ENCODE peak calls at places on chromosomes 11 and 22, in eight cellular contexts. H, I, C, T, N, G, P and E are unnamed samples.

GRCh38 chr22:18146389-18146753 is 3.6 kb upstream of the USP18 start:
- DNase-seq in H (no peak), I (no peak), C (no peak), T (no peak), N (no peak), G (no peak), P (no peak), E (no peak)

GRCh38 chr11:22711880-22712279 is 45.5 kb downstream of the GAS2 start:
- DNase-seq in H (no peak), I (peak), C (no peak), T (no peak), N (no peak), G (no peak), P (peak), E (no peak)

GRCh38 chr11:11942668-11943067 is 65.8 kb downstream of the DKK3 start:
- DNase-seq in H (no peak), I (no peak), C (no peak), T (no peak), N (no peak), G (no peak), P (no peak), E (no peak)

GRCh38 chr22:34414467-34415440 is 494.5 kb upstream of the LARGE1 start:
- DNase-seq in H (peak), I (peak), C (no peak), T (peak), N (peak), G (no peak), P (no peak), E (peak)

GRCh38 chr22:17266261-17266971 is 47.2 kb upstream of the ADA2 start:
- DNase-seq in H (no peak), I (peak), C (no peak), T (no peak), N (peak), G (no peak), P (no peak), E (no peak)

GRCh38 chr11:3230636-3231549 is 1.3 kb downstream of the MRGPRE start:
- DNase-seq in H (no peak), I (no peak), C (peak), T (no peak), N (no peak), G (no peak), P (no peak), E (no peak)

GRCh38 chr11:9787981-9788521 is 124.2 kb downstream of the SWAP70 start:
- DNase-seq in H (no peak), I (no peak), C (peak), T (no peak), N (no peak), G (no peak), P (no peak), E (no peak)

GRCh38 chr11:61297741-61298140 is 2.6 kb upstream of the VWCE start:
- DNase-seq in H (no peak), I (no peak), C (peak), T (no peak), N (no peak), G (no peak), P (peak), E (no peak)

GRCh38 chr11:10487002-10487647 is 32.1 kb downstream of the AMPD3 start:
- DNase-seq in H (no peak), I (no peak), C (no peak), T (no peak), N (no peak), G (peak), P (no peak), E (no peak)

GRCh38 chr11:130801287-130802146 is 114.8 kb downstream of the SNX19 start:
- DNase-seq in H (no peak), I (no peak), C (no peak), T (no peak), N (no peak), G (no peak), P (no peak), E (peak)

GRCh38 chr11:66081505-66081904 is 11.4 kb downstream of the PACS1 start:
- DNase-seq in H (peak), I (peak), C (peak), T (no peak), N (no peak), G (peak), P (peak), E (peak)

GRCh38 chr11:85913486-85913885 is 58.3 kb downstream of the CCDC83 start:
- DNase-seq in H (no peak), I (no peak), C (no peak), T (no peak), N (no peak), G (no peak), P (no peak), E (no peak)

GRCh38 chr11:74559110-74559933 is 33.1 kb upstream of the POLD3 start:
- DNase-seq in H (no peak), I (no peak), C (no peak), T (no peak), N (no peak), G (no peak), P (peak), E (no peak)

GRCh38 chr22:32702421-32702820 is 99.1 kb upstream of the TIMP3 start:
- DNase-seq in H (no peak), I (no peak), C (no peak), T (no peak), N (no peak), G (no peak), P (no peak), E (no peak)

GRCh38 chr11:126345283-126345682 is 10.2 kb upstream of the ST3GAL4 start:
- DNase-seq in H (no peak), I (no peak), C (no peak), T (no peak), N (no peak), G (no peak), P (no peak), E (no peak)

GRCh38 chr11:12889243-12889642 is 119.9 kb upstream of the RASSF10 start:
- DNase-seq in H (no peak), I (no peak), C (peak), T (no peak), N (no peak), G (no peak), P (no peak), E (no peak)

GRCh38 chr11:35177370-35177769 is 38.4 kb downstream of the CD44 start:
- DNase-seq in H (no peak), I (no peak), C (no peak), T (no peak), N (no peak), G (no peak), P (no peak), E (no peak)

GRCh38 chr22:22403306-22403705 is 105.2 kb downstream of the ZNF280B start:
- DNase-seq in H (no peak), I (no peak), C (no peak), T (no peak), N (no peak), G (no peak), P (no peak), E (no peak)

GRCh38 chr11:22115470-22116037 is 77.3 kb upstream of the ANO5 start:
- DNase-seq in H (no peak), I (no peak), C (no peak), T (no peak), N (no peak), G (no peak), P (no peak), E (no peak)

GRCh38 chr11:134047586-134047999 is 21.3 kb upstream of the JAM3 start:
- DNase-seq in H (no peak), I (peak), C (peak), T (no peak), N (no peak), G (peak), P (no peak), E (no peak)

GRCh38 chr11:123086315-123086714 is 24.4 kb upstream of the HSPA8 start:
- DNase-seq in H (no peak), I (no peak), C (no peak), T (no peak), N (no peak), G (no peak), P (no peak), E (peak)

GRCh38 chr22:43826142-43827093 is 14.3 kb upstream of the EFCAB6 start:
- DNase-seq in H (peak), I (no peak), C (no peak), T (peak), N (no peak), G (peak), P (no peak), E (peak)

GRCh38 chr11:111911563-111912401 is at the start of gene CRYAB:
- DNase-seq in H (peak), I (peak), C (peak), T (no peak), N (peak), G (peak), P (no peak), E (no peak)

GRCh38 chr11:124681421-124681820 is 7.7 kb downstream of the SPA17 start:
- DNase-seq in H (no peak), I (no peak), C (no peak), T (no peak), N (no peak), G (no peak), P (no peak), E (no peak)

GRCh38 chr11:17867346-17867745 is 132.8 kb downstream of the KCNC1 start:
- DNase-seq in H (no peak), I (no peak), C (no peak), T (no peak), N (no peak), G (no peak), P (no peak), E (no peak)
- H3K27ac ChIP-seq in H (no peak), I (no peak), C (no peak), T (no peak), N (no peak), G (no peak), P (no peak), E (no peak)

DNA sequence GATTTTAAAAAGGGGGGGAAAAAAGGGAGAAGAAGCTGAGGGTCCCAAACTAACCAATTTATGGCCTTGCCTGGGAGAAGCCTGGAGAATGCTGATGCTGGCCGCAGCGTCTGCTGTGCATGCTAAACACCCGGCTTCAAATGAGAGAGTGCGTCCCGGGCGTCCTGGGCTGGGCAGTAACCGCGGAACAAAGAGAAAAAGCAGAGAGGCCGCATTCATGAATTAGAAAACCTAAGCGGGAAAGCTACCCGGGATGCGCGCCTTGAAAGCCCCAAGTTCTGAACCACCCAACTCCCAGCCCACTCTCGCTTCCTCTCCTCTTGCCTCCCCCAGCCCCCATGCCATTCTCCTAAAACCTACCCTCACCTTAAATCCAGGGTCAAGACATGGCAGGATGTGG is 6.5 kb downstream of the MN1 start:
- DNase-seq in H (peak), I (no peak), C (no peak), T (no peak), N (peak), G (no peak), P (no peak), E (no peak)
- H3K27ac ChIP-seq in H (peak), I (no peak), C (peak), T (no peak), N (no peak), G (no peak), P (no peak), E (no peak)

GRCh38 chr11:20159680-20160381 is 444 bp downstream of the DBX1 start:
- DNase-seq in H (no peak), I (no peak), C (no peak), T (no peak), N (peak), G (no peak), P (no peak), E (no peak)
- H3K27ac ChIP-seq in H (no peak), I (no peak), C (no peak), T (no peak), N (no peak), G (no peak), P (no peak), E (no peak)

GRCh38 chr22:28418063-28418462 is 261.6 kb downstream of the TTC28 start:
- DNase-seq in H (no peak), I (no peak), C (no peak), T (no peak), N (no peak), G (no peak), P (no peak), E (no peak)
- H3K27ac ChIP-seq in H (no peak), I (no peak), C (no peak), T (no peak), N (no peak), G (no peak), P (no peak), E (no peak)

DNA sequence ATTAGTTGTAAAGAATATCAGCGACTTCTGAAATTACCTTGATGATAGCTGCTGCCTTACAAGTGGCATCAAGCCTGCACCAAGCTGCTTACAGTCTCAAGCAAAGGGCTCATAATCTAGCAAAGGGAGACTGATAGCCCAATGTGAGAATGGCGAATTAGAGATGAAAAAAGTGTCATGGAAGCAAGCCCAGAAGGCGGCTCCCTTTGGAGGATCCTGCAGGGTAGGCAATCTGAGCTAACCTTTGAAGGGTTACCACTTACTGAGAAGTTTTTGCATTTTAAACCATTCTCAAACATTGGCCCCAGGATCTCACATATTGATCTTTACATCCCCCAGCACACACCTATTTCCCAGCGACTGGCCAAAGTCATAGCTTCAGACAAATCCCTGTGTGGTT is 18.5 kb downstream of the GAB2 start:
- DNase-seq in H (no peak), I (no peak), C (no peak), T (no peak), N (no peak), G (no peak), P (no peak), E (no peak)
- H3K27ac ChIP-seq in H (no peak), I (no peak), C (no peak), T (no peak), N (no peak), G (no peak), P (no peak), E (no peak)